ENCODE peak calls at places on chromosome 16, in six cellular contexts. One of them, this sample, is unnamed.

GRCh38 chr16:1745181-1745899 is 26.0 kb downstream of the NME3 start:
- DNase-seq in GM12864: no peak
- DNase-seq in thoracic aorta: no peak
- DNase-seq in heart left ventricle: no peak
- DNase-seq in BJ: peak; percentile 75
- DNase-seq in ovary: no peak
- DNase-seq in this sample: no peak

GRCh38 chr16:29641561-29641960 is 21.5 kb upstream of the SPN start:
- DNase-seq in GM12864: no peak
- DNase-seq in thoracic aorta: no peak
- DNase-seq in heart left ventricle: no peak
- DNase-seq in BJ: no peak
- DNase-seq in ovary: no peak
- DNase-seq in this sample: no peak

GRCh38 chr16:64088838-64089237 is 1033.0 kb downstream of the CDH11 start:
- DNase-seq in GM12864: no peak
- DNase-seq in thoracic aorta: no peak
- DNase-seq in heart left ventricle: no peak
- DNase-seq in BJ: no peak
- DNase-seq in ovary: no peak
- DNase-seq in this sample: no peak

GRCh38 chr16:51880776-51881175 is 666.2 kb downstream of the TOX3 start:
- DNase-seq in GM12864: no peak
- DNase-seq in thoracic aorta: no peak
- DNase-seq in heart left ventricle: no peak
- DNase-seq in BJ: peak; percentile 58
- DNase-seq in ovary: no peak
- DNase-seq in this sample: no peak

GRCh38 chr16:9437115-9437514 is 345.7 kb downstream of the HAPSTR1 start:
- DNase-seq in GM12864: peak; percentile 5
- DNase-seq in thoracic aorta: no peak
- DNase-seq in heart left ventricle: no peak
- DNase-seq in BJ: no peak
- DNase-seq in ovary: no peak
- DNase-seq in this sample: no peak

GRCh38 chr16:72371307-72372081 is 199.5 kb upstream of the PMFBP1 start:
- DNase-seq in GM12864: no peak
- DNase-seq in thoracic aorta: no peak
- DNase-seq in heart left ventricle: no peak
- DNase-seq in BJ: peak; percentile 32
- DNase-seq in ovary: no peak
- DNase-seq in this sample: no peak

GRCh38 chr16:58628845-58629680 is 563 bp downstream of the CNOT1 start:
- DNase-seq in GM12864: peak; percentile 31
- DNase-seq in thoracic aorta: peak; percentile 6
- DNase-seq in heart left ventricle: peak; percentile 47
- DNase-seq in BJ: no peak
- DNase-seq in ovary: peak; percentile 51
- DNase-seq in this sample: peak; percentile 31

GRCh38 chr16:51359141-51359960 is 208.3 kb upstream of the SALL1 start:
- DNase-seq in GM12864: no peak
- DNase-seq in thoracic aorta: no peak
- DNase-seq in heart left ventricle: no peak
- DNase-seq in BJ: no peak
- DNase-seq in ovary: peak; percentile 25
- DNase-seq in this sample: peak; percentile 71

GRCh38 chr16:30183961-30184429 is 593 bp downstream of the CORO1A start:
- DNase-seq in GM12864: no peak
- DNase-seq in thoracic aorta: no peak
- DNase-seq in heart left ventricle: peak; percentile 48
- DNase-seq in BJ: no peak
- DNase-seq in ovary: peak; percentile 29
- DNase-seq in this sample: peak; percentile 19

GRCh38 chr16:73768786-73769203 is 527.8 kb upstream of the PSMD7 start:
- DNase-seq in GM12864: no peak
- DNase-seq in thoracic aorta: peak; percentile 16
- DNase-seq in heart left ventricle: no peak
- DNase-seq in BJ: no peak
- DNase-seq in ovary: peak; percentile 14
- DNase-seq in this sample: no peak

GRCh38 chr16:19522369-19523159 is 666 bp upstream of the GDE1 start:
- DNase-seq in GM12864: no peak
- DNase-seq in thoracic aorta: no peak
- DNase-seq in heart left ventricle: no peak
- DNase-seq in BJ: no peak
- DNase-seq in ovary: no peak
- DNase-seq in this sample: no peak

GRCh38 chr16:19523184-19523558 is 571 bp upstream of the CCP110 start:
- DNase-seq in GM12864: no peak
- DNase-seq in thoracic aorta: no peak
- DNase-seq in heart left ventricle: no peak
- DNase-seq in BJ: no peak
- DNase-seq in ovary: peak; percentile 47
- DNase-seq in this sample: peak; percentile 27

GRCh38 chr16:19520861-19521331 is 1.0 kb downstream of the GDE1 start:
- DNase-seq in GM12864: no peak
- DNase-seq in thoracic aorta: no peak
- DNase-seq in heart left ventricle: no peak
- DNase-seq in BJ: no peak
- DNase-seq in ovary: no peak
- DNase-seq in this sample: no peak

GRCh38 chr16:19523559-19524355 is at the start of gene CCP110:
- DNase-seq in GM12864: peak; percentile 89
- DNase-seq in thoracic aorta: peak; percentile 93
- DNase-seq in heart left ventricle: peak; percentile 96
- DNase-seq in BJ: peak; percentile 77
- DNase-seq in ovary: peak; percentile 93
- DNase-seq in this sample: peak; percentile 93

DNA sequence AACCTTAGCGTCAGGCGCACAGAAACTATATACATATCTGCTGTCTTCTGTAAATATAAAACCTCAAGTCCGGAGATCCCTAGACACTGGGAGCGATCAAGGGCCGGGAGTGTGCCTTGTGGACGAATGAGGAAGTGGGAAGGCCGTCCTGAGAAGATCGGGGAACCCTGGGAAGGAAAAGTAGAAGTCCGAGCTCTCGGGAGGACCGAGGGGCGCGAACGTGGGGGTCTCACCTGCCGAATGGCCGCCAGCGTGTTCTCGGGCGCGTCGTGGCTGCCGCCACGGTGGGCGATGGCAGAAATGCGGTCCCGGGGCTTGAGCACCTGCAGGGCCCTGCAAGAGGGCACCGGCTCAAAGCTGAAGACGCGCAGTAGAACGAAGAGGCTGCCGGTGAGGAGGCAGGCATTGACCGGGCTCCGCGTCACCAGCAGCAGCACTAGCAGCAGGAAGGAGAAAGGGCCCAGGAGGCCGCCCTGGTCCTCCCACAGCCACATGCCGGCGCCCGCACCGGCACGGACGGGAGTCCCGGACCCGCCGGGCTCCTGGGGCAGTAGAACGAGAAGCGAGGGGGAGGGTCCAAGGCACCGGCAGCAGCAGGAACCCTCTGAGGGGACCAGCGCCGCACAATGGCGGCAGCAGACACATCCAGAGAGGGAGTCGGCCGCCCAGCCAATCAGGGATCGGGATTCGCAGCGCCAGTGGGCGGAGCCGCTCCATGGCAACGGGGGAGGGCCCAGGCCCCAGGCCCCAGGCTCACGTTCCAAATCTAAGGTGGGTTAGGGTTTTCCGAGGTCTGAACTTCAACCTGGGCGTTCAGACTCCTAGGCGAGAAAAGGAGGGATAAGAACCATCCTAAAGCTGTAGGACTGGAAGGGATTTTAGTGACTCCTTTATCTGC is at the start of gene GDE1:
- DNase-seq in GM12864: peak; percentile 62
- DNase-seq in thoracic aorta: peak; percentile 85
- DNase-seq in heart left ventricle: peak; percentile 96
- DNase-seq in BJ: no peak
- DNase-seq in ovary: peak; percentile 97
- DNase-seq in this sample: peak; percentile 95
- TF ChIP-seq CTCF in GM12864: peak; percentile 33
- TF ChIP-seq CTCF in thoracic aorta: peak; percentile 22
- TF ChIP-seq CTCF in heart left ventricle: no peak
- TF ChIP-seq CTCF in BJ: peak; percentile 63
- TF ChIP-seq CTCF in ovary: no peak
- TF ChIP-seq CTCF in this sample: peak; percentile 32

GRCh38 chr16:11742536-11743307 is at the start of gene TXNDC11:
- DNase-seq in GM12864: peak; percentile 94
- DNase-seq in thoracic aorta: peak; percentile 96
- DNase-seq in heart left ventricle: peak; percentile 100
- DNase-seq in BJ: peak; percentile 89
- DNase-seq in ovary: peak; percentile 100
- DNase-seq in this sample: peak; percentile 100
- TF ChIP-seq CTCF in GM12864: no peak
- TF ChIP-seq CTCF in thoracic aorta: no peak
- TF ChIP-seq CTCF in heart left ventricle: no peak
- TF ChIP-seq CTCF in BJ: no peak
- TF ChIP-seq CTCF in ovary: no peak
- TF ChIP-seq CTCF in this sample: no peak

DNA sequence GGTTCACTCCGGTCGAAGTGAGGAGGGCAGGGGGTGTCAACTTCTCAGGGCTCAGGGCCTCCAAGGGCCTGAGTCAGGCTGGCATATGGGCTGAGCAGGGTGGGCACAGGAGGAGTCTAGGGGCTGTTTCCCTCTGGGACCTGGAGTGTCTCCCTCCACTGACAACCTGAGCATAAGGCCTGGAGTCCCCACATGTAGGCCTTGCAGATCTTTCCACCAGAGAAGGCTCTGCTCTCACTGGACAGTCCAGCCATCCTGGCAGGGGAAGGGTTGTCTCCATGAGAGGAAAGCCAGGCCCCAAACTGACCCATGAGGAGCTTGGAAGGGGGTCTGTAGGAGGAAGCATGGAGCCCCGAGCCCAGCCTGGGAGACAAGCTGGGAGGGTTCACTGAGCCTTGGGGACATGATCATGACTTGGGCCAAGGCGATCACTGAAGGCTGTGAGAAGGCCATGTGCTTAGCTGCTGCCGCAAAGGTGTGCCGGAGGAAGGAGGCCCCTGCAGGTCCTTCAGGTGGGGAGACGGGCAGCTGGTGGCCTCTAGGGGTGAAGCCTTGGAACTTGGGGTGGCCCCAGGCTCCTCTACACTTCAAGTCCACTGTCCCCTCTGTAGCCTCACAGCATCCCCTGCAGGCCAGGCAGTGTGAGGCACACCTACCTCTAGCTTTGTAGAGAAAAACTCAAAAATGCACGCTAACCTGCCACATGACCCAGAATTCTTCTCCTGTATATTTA is 9.9 kb downstream of the CMTM2 start:
- DNase-seq in GM12864: no peak
- DNase-seq in thoracic aorta: no peak
- DNase-seq in heart left ventricle: no peak
- DNase-seq in BJ: no peak
- DNase-seq in ovary: no peak
- DNase-seq in this sample: no peak
- TF ChIP-seq CTCF in GM12864: peak; percentile 93
- TF ChIP-seq CTCF in thoracic aorta: peak; percentile 38
- TF ChIP-seq CTCF in heart left ventricle: peak; percentile 79
- TF ChIP-seq CTCF in BJ: peak; percentile 80
- TF ChIP-seq CTCF in ovary: no peak
- TF ChIP-seq CTCF in this sample: peak; percentile 6

DNA sequence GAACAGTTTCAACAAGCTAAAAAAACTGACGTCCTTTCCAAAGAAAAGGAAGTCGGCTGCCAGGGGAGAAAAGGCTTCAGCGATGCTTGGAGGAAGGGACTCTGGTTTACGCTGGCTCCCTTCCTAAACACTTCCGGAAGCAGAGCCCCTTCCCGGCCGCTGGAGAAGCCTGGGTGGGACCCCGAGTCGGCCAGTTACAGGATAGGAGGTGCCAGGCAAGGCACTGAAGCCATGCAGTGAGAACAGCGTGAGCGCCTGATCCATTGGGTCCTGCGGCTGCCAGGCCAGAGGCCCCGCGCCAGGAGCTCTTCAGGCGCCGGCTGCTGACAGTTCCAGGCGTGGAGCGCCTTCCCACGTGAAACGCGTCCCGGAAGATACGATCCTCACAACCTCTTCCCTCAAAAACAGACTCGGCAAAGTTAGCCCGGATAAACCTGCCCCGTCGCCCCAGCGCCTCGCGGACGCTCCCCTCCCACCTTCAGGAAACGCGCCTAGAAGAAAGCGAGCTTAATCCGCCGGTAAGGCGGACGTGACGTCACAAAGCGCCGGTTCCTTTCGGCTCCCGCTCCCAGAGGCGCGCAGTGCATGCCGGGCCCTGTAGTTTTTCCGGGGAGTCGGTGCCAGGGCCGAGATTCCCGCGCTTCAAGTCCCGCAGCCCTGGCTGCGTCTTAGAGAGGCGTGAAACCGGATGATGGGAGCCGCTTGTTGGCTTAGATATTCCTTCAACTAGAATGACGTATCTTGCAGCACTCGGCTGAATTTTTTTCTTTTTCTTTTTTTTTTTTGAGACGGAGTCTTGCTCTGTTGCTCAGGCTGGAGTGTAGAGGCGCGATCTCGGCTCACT is at the start of gene ADAT1:
- DNase-seq in GM12864: peak; percentile 92
- DNase-seq in thoracic aorta: peak; percentile 93
- DNase-seq in heart left ventricle: peak; percentile 99
- DNase-seq in BJ: peak; percentile 90
- DNase-seq in ovary: peak; percentile 97
- DNase-seq in this sample: peak; percentile 98
- TF ChIP-seq CTCF in GM12864: no peak
- TF ChIP-seq CTCF in thoracic aorta: no peak
- TF ChIP-seq CTCF in heart left ventricle: no peak
- TF ChIP-seq CTCF in BJ: no peak
- TF ChIP-seq CTCF in ovary: no peak
- TF ChIP-seq CTCF in this sample: peak; percentile 46

GRCh38 chr16:55640714-55641327 is 15.0 kb upstream of the SLC6A2 start:
- DNase-seq in GM12864: no peak
- DNase-seq in thoracic aorta: no peak
- DNase-seq in heart left ventricle: no peak
- DNase-seq in BJ: no peak
- DNase-seq in ovary: no peak
- DNase-seq in this sample: no peak

GRCh38 chr16:55642611-55643010 is 13.2 kb upstream of the SLC6A2 start:
- DNase-seq in GM12864: no peak
- DNase-seq in thoracic aorta: no peak
- DNase-seq in heart left ventricle: no peak
- DNase-seq in BJ: no peak
- DNase-seq in ovary: no peak
- DNase-seq in this sample: no peak

GRCh38 chr16:55641430-55642056 is 14.2 kb upstream of the SLC6A2 start:
- DNase-seq in GM12864: no peak
- DNase-seq in thoracic aorta: no peak
- DNase-seq in heart left ventricle: no peak
- DNase-seq in BJ: no peak
- DNase-seq in ovary: no peak
- DNase-seq in this sample: no peak

GRCh38 chr16:55645986-55646385 is 9.8 kb upstream of the SLC6A2 start:
- DNase-seq in GM12864: no peak
- DNase-seq in thoracic aorta: no peak
- DNase-seq in heart left ventricle: no peak
- DNase-seq in BJ: no peak
- DNase-seq in ovary: no peak
- DNase-seq in this sample: no peak

GRCh38 chr16:55643161-55643970 is 12.4 kb upstream of the SLC6A2 start:
- DNase-seq in GM12864: no peak
- DNase-seq in thoracic aorta: no peak
- DNase-seq in heart left ventricle: no peak
- DNase-seq in BJ: no peak
- DNase-seq in ovary: no peak
- DNase-seq in this sample: no peak
- TF ChIP-seq CTCF in GM12864: no peak
- TF ChIP-seq CTCF in thoracic aorta: no peak
- TF ChIP-seq CTCF in heart left ventricle: no peak
- TF ChIP-seq CTCF in BJ: peak; percentile 14
- TF ChIP-seq CTCF in ovary: no peak
- TF ChIP-seq CTCF in this sample: no peak

This sample was measured in uterus.